ENCODE peak calls at places on chromosomes 3 and 15, in seven cellular contexts. Z, N, C, L, R, Y and E are unnamed samples.

GRCh38 chr3:73419179-73419803 is 205.4 kb downstream of the PDZRN3 start:
- DNase-seq in Z (peak; percentile 91), N (no peak), C (no peak), L (peak; percentile 74), R (no peak), Y (peak; percentile 62), E (no peak)

GRCh38 chr15:85407421-85408269 is 27.2 kb downstream of the AKAP13 start:
- DNase-seq in Z (peak; percentile 92), N (no peak), C (no peak), L (no peak), R (peak; percentile 27), Y (peak; percentile 75), E (peak; percentile 25)

GRCh38 chr15:70054366-70054765 is 43.4 kb downstream of the TLE3 start:
- DNase-seq in Z (no peak), N (no peak), C (no peak), L (no peak), R (no peak), Y (no peak), E (no peak)

GRCh38 chr3:132638721-132639120 is 20.9 kb downstream of the ACAD11 start:
- DNase-seq in Z (no peak), N (no peak), C (no peak), L (no peak), R (no peak), Y (no peak), E (no peak)

GRCh38 chr3:101954361-101954760 is 105.0 kb downstream of the NFKBIZ start:
- DNase-seq in Z (no peak), N (no peak), C (no peak), L (no peak), R (no peak), Y (no peak), E (no peak)

GRCh38 chr15:65466901-65467300 is 44.2 kb upstream of the IGDCC4 start:
- DNase-seq in Z (no peak), N (no peak), C (no peak), L (no peak), R (no peak), Y (no peak), E (no peak)

GRCh38 chr3:189297957-189298356 is 126.2 kb downstream of the TPRG1 start:
- DNase-seq in Z (no peak), N (no peak), C (no peak), L (no peak), R (no peak), Y (no peak), E (no peak)

GRCh38 chr3:110400315-110400714 is 671.3 kb upstream of the NECTIN3 start:
- DNase-seq in Z (no peak), N (no peak), C (no peak), L (no peak), R (no peak), Y (no peak), E (no peak)

GRCh38 chr3:107045791-107046190 is 331.4 kb upstream of the CCDC54 start:
- DNase-seq in Z (no peak), N (no peak), C (no peak), L (no peak), R (no peak), Y (no peak), E (no peak)

GRCh38 chr3:27596334-27596841 is 112.2 kb upstream of the SLC4A7 start:
- DNase-seq in Z (peak; percentile 64), N (no peak), C (no peak), L (no peak), R (no peak), Y (no peak), E (no peak)

GRCh38 chr3:14434105-14434504 is 31.7 kb downstream of the SLC6A6 start:
- DNase-seq in Z (peak; percentile 69), N (no peak), C (no peak), L (no peak), R (no peak), Y (peak; percentile 45), E (no peak)

GRCh38 chr15:69919816-69920215 is 177.9 kb downstream of the TLE3 start:
- DNase-seq in Z (no peak), N (no peak), C (no peak), L (peak; percentile 60), R (no peak), Y (no peak), E (no peak)